ENCODE peak calls at places on chromosomes 6 and 20, in eight cellular contexts. J, D, I, W, V, E, C and H are unnamed samples. For H3K36me3 and H3K9me3, the result is how much of the 10 kb centered on the place peaks cover.

GRCh38 chr20:11216451-11217314 is 542.9 kb upstream of the JAG1 start:
- DNase-seq in I (no peak), W (no peak), J (no peak), C (no peak), E (no peak), V (no peak), D (no peak), H (no peak)

GRCh38 chr6:25713802-25714201 is 40.7 kb upstream of the SLC17A4 start:
- DNase-seq in C (no peak), E (no peak), I (no peak), D (no peak), J (no peak), W (no peak), V (no peak), H (no peak)

GRCh38 chr20:35252037-35252461 is 25.6 kb downstream of the MMP24 start:
- DNase-seq in E (no peak), I (no peak), C (no peak), D (no peak), W (no peak), V (peak), J (no peak), H (no peak)

GRCh38 chr6:166626177-166627038 is 643 bp downstream of the RPS6KA2 start:
- DNase-seq in I (no peak), V (peak), D (peak), C (no peak), J (peak), W (no peak), E (peak), H (no peak)

GRCh38 chr6:130473886-130474285 is 108.1 kb downstream of the TMEM200A start:
- DNase-seq in I (no peak), W (no peak), C (no peak), J (no peak), V (no peak), D (no peak), E (no peak), H (no peak)

GRCh38 chr6:29739136-29739881 is 16.1 kb downstream of the HLA-F start:
- DNase-seq in D (no peak), E (peak), I (no peak), C (no peak), W (no peak), V (no peak), J (no peak), H (no peak)

GRCh38 chr6:139591075-139591474 is 216.6 kb upstream of the CITED2 start:
- DNase-seq in I (no peak), C (no peak), J (no peak), W (no peak), D (no peak), V (no peak), E (no peak), H (no peak)

GRCh38 chr6:113428702-113429101 is 428.4 kb upstream of the MARCKS start:
- DNase-seq in V (no peak), I (no peak), W (no peak), D (no peak), C (no peak), E (no peak), J (no peak), H (no peak)

GRCh38 chr6:20092071-20092566 is 120.2 kb downstream of the MBOAT1 start:
- DNase-seq in J (no peak), C (no peak), I (no peak), E (no peak), D (no peak), W (no peak), V (no peak), H (no peak)

GRCh38 chr6:113635222-113635970 is 221.7 kb upstream of the MARCKS start:
- DNase-seq in E (no peak), D (no peak), I (no peak), W (no peak), V (no peak), C (no peak), J (no peak), H (no peak)

GRCh38 chr6:50093938-50094272 is 44.2 kb upstream of the DEFB112 start:
- DNase-seq in I (no peak), E (no peak), J (no peak), W (no peak), C (no peak), D (no peak), V (no peak), H (no peak)

GRCh38 chr6:119259027-119259426 is 90.5 kb downstream of the MAN1A1 start:
- DNase-seq in D (no peak), V (no peak), W (no peak), C (no peak), I (no peak), J (no peak), E (no peak), H (no peak)

GRCh38 chr20:40691566-40692239 is 2.7 kb upstream of the MAFB start:
- DNase-seq in C (no peak), E (no peak), I (no peak), J (no peak), W (no peak), V (no peak), D (no peak), H (no peak)

GRCh38 chr20:54148947-54149764 is 24.6 kb downstream of the CYP24A1 start:
- DNase-seq in C (no peak), J (no peak), I (no peak), W (no peak), E (no peak), V (no peak), D (no peak), H (no peak)

GRCh38 chr6:31399589-31400466 is 3.6 kb upstream of the MICA start:
- DNase-seq in C (peak), V (peak), W (peak), D (peak), I (peak), J (peak), E (peak), H (peak)

GRCh38 chr6:41449399-41450245 is 96.6 kb upstream of the FOXP4 start:
- DNase-seq in D (peak), I (peak), W (peak), J (no peak), V (no peak), C (peak), E (peak), H (peak)

GRCh38 chr20:41138217-41138526 is 829 bp downstream of the PLCG1 start:
- DNase-seq in V (no peak), D (no peak), I (no peak), J (no peak), C (no peak), W (no peak), E (no peak), H (no peak)

GRCh38 chr6:117761610-117762009 is 86.3 kb downstream of the NUS1 start:
- DNase-seq in C (no peak), V (no peak), W (no peak), I (no peak), E (no peak), J (no peak), D (no peak), H (no peak)

GRCh38 chr20:57211949-57212889 is 54.2 kb downstream of the BMP7 start:
- DNase-seq in J (no peak), C (peak), I (peak), W (peak), E (peak), D (peak), V (no peak), H (peak)

GRCh38 chr6:147203311-147204059 is 732 bp upstream of the STXBP5 start:
- DNase-seq in D (peak), I (peak), C (peak), J (peak), W (peak), E (peak), V (peak), H (peak)

GRCh38 chr20:35715611-35716010 is 16.4 kb downstream of the ROMO1 start:
- DNase-seq in V (no peak), D (no peak), E (no peak), W (no peak), J (no peak), I (no peak), C (no peak), H (no peak)

GRCh38 chr6:43107344-43108062 is 31.4 kb downstream of the PTK7 start:
- DNase-seq in J (no peak), V (no peak), W (no peak), I (no peak), C (no peak), D (no peak), E (no peak), H (no peak)

GRCh38 chr6:119470893-119471542 is 121.5 kb upstream of the MAN1A1 start:
- DNase-seq in E (no peak), J (no peak), W (no peak), I (no peak), C (no peak), V (no peak), D (no peak), H (no peak)

GRCh38 chr6:89940225-89941027 is 46.2 kb downstream of the GJA10 start:
- DNase-seq in V (peak), I (peak), E (peak), D (peak), J (peak), C (no peak), W (no peak), H (peak)

GRCh38 chr6:98039876-98040605 is 757.0 kb upstream of the MMS22L start:
- DNase-seq in D (no peak), C (no peak), W (no peak), V (no peak), E (no peak), J (no peak), I (no peak), H (no peak)

GRCh38 chr20:17941826-17942196 is 26.8 kb downstream of the SNX5 start:
- DNase-seq in W (no peak), I (no peak), D (no peak), J (no peak), E (no peak), V (no peak), C (no peak), H (no peak)

GRCh38 chr20:17939622-17940446 is 28.8 kb downstream of the SNX5 start:
- DNase-seq in J (no peak), I (no peak), C (no peak), V (no peak), W (no peak), D (no peak), E (no peak), H (no peak)

GRCh38 chr20:17941087-17941825 is 27.3 kb downstream of the SNX5 start:
- DNase-seq in V (no peak), W (no peak), E (no peak), I (no peak), D (no peak), C (no peak), J (no peak), H (no peak)

GRCh38 chr20:17938889-17939619 is 29.5 kb downstream of the SNX5 start:
- DNase-seq in D (peak), J (peak), I (peak), W (no peak), C (peak), V (peak), E (peak), H (peak)

GRCh38 chr20:17940447-17940971 is 28.1 kb downstream of the SNX5 start:
- DNase-seq in V (no peak), J (no peak), E (no peak), W (no peak), D (no peak), I (no peak), C (no peak), H (no peak)
- H3K36me3 ChIP-seq in V (under half), J (half or more), E (under half), W (half or more), D (half or more), I (under half), C (half or more), H (half or more)

GRCh38 chr6:27209659-27210269 is 37.7 kb upstream of the PRSS16 start:
- DNase-seq in W (no peak), V (no peak), C (no peak), D (no peak), E (no peak), I (no peak), J (no peak), H (no peak)

GRCh38 chr6:27209167-27209566 is 38.3 kb upstream of the PRSS16 start:
- DNase-seq in I (no peak), E (no peak), C (no peak), V (no peak), D (no peak), W (no peak), J (no peak), H (no peak)

GRCh38 chr6:27216874-27217273 is 30.6 kb upstream of the PRSS16 start:
- DNase-seq in C (no peak), E (no peak), D (no peak), J (no peak), V (no peak), W (no peak), I (no peak), H (no peak)

GRCh38 chr6:27214126-27214601 is 33.3 kb upstream of the PRSS16 start:
- DNase-seq in D (no peak), C (no peak), I (no peak), V (no peak), W (no peak), J (no peak), E (no peak), H (no peak)

GRCh38 chr6:27213544-27214125 is 33.9 kb upstream of the PRSS16 start:
- DNase-seq in D (no peak), W (no peak), I (no peak), E (no peak), C (no peak), V (no peak), J (no peak), H (no peak)
- H3K9me3 ChIP-seq in D (under half), W (under half), I (under half), E (under half), C (under half), V (under half), J (under half), H (under half)

DNA sequence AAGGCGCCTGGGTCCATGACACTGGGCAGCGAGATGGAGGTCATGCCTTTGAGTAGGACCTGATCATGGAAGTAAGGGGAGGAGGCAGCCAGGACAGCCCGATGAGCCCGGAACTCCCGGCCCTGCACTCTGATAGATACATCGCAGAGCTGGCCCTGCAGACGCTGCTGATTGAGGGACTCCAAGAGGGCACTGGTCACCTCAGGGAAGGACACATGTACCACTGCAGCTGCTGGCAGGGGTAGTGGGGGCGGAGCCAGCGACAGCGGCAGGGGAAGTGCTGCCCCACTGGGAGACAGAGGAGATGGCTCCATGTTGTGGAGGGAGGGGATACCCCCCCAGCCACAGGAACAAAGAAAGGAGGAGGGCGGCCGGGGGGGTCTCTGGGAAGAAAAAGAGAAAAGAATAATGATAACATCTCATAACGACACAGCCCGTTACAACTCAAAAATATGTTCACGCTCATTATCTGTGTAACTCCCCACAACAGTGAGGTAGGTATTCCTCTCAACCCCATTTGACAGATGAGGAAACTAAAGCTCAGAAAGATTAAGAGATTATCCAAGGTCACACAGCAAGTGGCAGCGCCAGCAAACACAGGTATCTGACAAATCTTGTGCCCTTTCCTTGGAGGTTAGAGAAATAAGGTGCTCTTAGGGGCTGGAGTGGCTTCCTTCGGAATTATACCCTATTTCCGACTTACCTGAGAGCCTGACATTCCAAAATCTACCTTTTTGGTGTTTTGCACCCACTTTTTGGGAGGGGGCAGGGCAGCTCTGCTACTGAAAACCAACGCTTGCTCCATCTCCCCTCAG is 734 bp downstream of the ZBTB22 start:
- DNase-seq in E (peak), V (no peak), D (no peak), C (peak), I (no peak), W (peak), J (no peak), H (peak)
- H3K36me3 ChIP-seq in E (under half), V (under half), D (under half), C (under half), I (under half), W (under half), J (under half), H (under half)

GRCh38 chr6:36050305-36050704 is 22.7 kb downstream of the MAPK14 start:
- DNase-seq in D (no peak), J (no peak), V (no peak), I (no peak), W (no peak), E (no peak), C (no peak), H (no peak)

GRCh38 chr6:36054415-36054814 is 26.8 kb downstream of the MAPK14 start:
- DNase-seq in W (no peak), E (no peak), J (no peak), I (no peak), C (no peak), V (no peak), D (no peak), H (no peak)

GRCh38 chr6:36053878-36054277 is 26.3 kb downstream of the MAPK14 start:
- DNase-seq in D (no peak), E (no peak), I (no peak), W (no peak), V (no peak), C (no peak), J (no peak), H (no peak)

GRCh38 chr6:36050947-36051710 is 23.5 kb downstream of the MAPK14 start:
- DNase-seq in V (no peak), I (no peak), C (no peak), J (no peak), D (no peak), E (no peak), W (no peak), H (peak)

GRCh38 chr6:36052092-36052491 is 24.5 kb downstream of the MAPK14 start:
- DNase-seq in E (no peak), W (no peak), V (no peak), D (no peak), I (no peak), C (no peak), J (no peak), H (no peak)
- H3K9me3 ChIP-seq in E (under half), W (under half), V (under half), D (under half), I (under half), C (under half), J (under half), H (under half)